ENCODE peak calls at places on chromosomes 3 and 15, in seven cellular contexts. V, B, J, E, N, M and W are unnamed samples.

GRCh38 chr3:156477306-156477705 is 77.6 kb downstream of the SSR3 start:
- DNase-seq in V (no peak), B (no peak), J (no peak), E (no peak), N (no peak), M (no peak), W (no peak)

GRCh38 chr3:22371592-22372291 is 620.7 kb upstream of the ZNF385D start:
- DNase-seq in V (no peak), B (no peak), J (peak), E (peak), N (peak), M (no peak), W (no peak)

GRCh38 chr15:34217587-34218225 is 7.1 kb upstream of the EMC4 start:
- DNase-seq in V (no peak), B (no peak), J (no peak), E (no peak), N (no peak), M (no peak), W (no peak)

GRCh38 chr3:172698650-172699049 is 12.2 kb downstream of the NCEH1 start:
- DNase-seq in V (no peak), B (no peak), J (no peak), E (no peak), N (no peak), M (no peak), W (no peak)

GRCh38 chr3:123949606-123950005 is 11.4 kb downstream of the CCDC14 start:
- DNase-seq in V (no peak), B (peak), J (no peak), E (no peak), N (no peak), M (no peak), W (no peak)

GRCh38 chr15:39358441-39359041 is 222.3 kb upstream of the THBS1 start:
- DNase-seq in V (no peak), B (peak), J (no peak), E (peak), N (no peak), M (no peak), W (peak)

GRCh38 chr3:181756645-181757044 is 44.9 kb downstream of the SOX2 start:
- DNase-seq in V (no peak), B (no peak), J (peak), E (no peak), N (no peak), M (no peak), W (no peak)

GRCh38 chr15:66912001-66912400 is 153.4 kb upstream of the SMAD3 start:
- DNase-seq in V (no peak), B (no peak), J (no peak), E (no peak), N (no peak), M (peak), W (no peak)

GRCh38 chr3:195884691-195885035 is 23.7 kb downstream of the TNK2 start:
- DNase-seq in V (no peak), B (no peak), J (no peak), E (no peak), N (peak), M (no peak), W (no peak)

GRCh38 chr3:58607816-58608215 is 30.6 kb upstream of the FAM107A start:
- DNase-seq in V (no peak), B (no peak), J (no peak), E (no peak), N (no peak), M (no peak), W (no peak)

GRCh38 chr15:40250771-40251454 is 12.1 kb downstream of the PAK6 start:
- DNase-seq in V (no peak), B (no peak), J (no peak), E (peak), N (peak), M (no peak), W (no peak)

GRCh38 chr3:53158700-53159414 is 2.2 kb upstream of the PRKCD start:
- DNase-seq in V (no peak), B (no peak), J (no peak), E (no peak), N (no peak), M (no peak), W (no peak)
- H3K27ac ChIP-seq in V (peak), B (no peak), J (no peak), E (no peak), N (peak), M (no peak), W (peak)

GRCh38 chr3:187101184-187102072 is 37.9 kb downstream of the RPL39L start:
- DNase-seq in V (peak), B (peak), J (no peak), E (peak), N (peak), M (peak), W (peak)
- H3K4me3 ChIP-seq in V (no peak), B (peak), J (no peak), E (peak), N (peak), M (peak), W (no peak)

DNA sequence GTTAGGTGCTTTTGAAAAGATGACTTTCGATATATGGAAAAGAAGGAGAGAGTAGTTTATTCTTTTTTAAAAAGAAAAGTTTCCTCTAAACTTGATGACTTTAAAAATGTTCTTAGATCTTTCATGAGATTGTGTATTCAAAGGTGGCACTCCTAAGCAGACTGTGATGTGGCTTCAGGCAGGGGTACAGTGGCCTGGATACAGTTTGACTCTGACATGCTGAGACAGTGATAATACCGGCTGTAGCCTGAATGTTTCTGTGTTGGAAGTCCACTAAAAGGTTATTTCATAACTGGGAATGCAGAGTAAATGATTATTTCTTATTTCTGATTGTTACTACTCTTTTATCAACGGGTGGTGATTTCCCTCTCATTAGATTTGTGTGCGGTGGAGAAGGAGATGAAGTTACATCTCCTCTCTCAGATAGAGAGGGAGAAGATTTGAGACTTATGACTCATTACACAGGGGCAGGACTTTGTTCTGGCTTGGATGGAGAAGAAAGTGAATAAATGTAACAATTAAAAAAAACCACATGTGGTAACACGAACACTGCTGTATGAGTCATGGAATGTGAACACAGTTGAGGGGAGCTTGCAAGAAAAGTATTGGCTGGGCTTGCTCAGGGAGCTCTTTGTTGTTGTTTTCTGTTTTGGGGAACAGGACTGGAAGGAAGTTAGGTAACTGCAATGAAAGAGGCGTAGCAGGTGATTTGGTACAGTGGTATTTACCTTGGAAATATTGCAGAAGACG is 21.6 kb downstream of the SPTSSB start:
- DNase-seq in V (no peak), B (peak), J (no peak), E (no peak), N (no peak), M (peak), W (no peak)
- H3K27ac ChIP-seq in V (no peak), B (no peak), J (no peak), E (no peak), N (no peak), M (no peak), W (no peak)

GRCh38 chr15:90097475-90097874 is 4.8 kb downstream of the IDH2 start:
- DNase-seq in V (peak), B (no peak), J (no peak), E (no peak), N (no peak), M (peak), W (peak)
- H3K4me3 ChIP-seq in V (no peak), B (no peak), J (no peak), E (peak), N (no peak), M (peak), W (no peak)

GRCh38 chr3:197367081-197367780 is 68.8 kb upstream of the DLG1 start:
- DNase-seq in V (no peak), B (peak), J (no peak), E (no peak), N (no peak), M (no peak), W (no peak)
- H3K27ac ChIP-seq in V (no peak), B (no peak), J (no peak), E (no peak), N (no peak), M (no peak), W (no peak)

GRCh38 chr3:175274056-175274455 is 414.9 kb downstream of the NAALADL2 start:
- DNase-seq in V (no peak), B (no peak), J (no peak), E (no peak), N (no peak), M (no peak), W (no peak)
- H3K4me3 ChIP-seq in V (no peak), B (no peak), J (no peak), E (no peak), N (no peak), M (no peak), W (no peak)